ENCODE peak calls at places on chromosome 7, in seven cellular contexts. D, B, M, W, H, Q and U are unnamed samples.
A peak's percentile ranks its signal among the peaks of the same experiment; 100 is the strongest.

GRCh38 chr7:128271471-128272454 is 30.7 kb downstream of the LEP start:
- DNase-seq in Q (peak; percentile 48), B (no peak), W (peak; percentile 29), D (no peak), M (no peak), H (no peak), U (no peak)

GRCh38 chr7:24825931-24826661 is 68.8 kb upstream of the GSDME start:
- DNase-seq in D (no peak), H (peak; percentile 83), B (no peak), W (peak; percentile 25), M (no peak), Q (no peak), U (no peak)

GRCh38 chr7:150413640-150414081 is 34.5 kb downstream of the ZNF775 start:
- DNase-seq in D (peak; percentile 38), W (no peak), M (no peak), H (no peak), Q (no peak), B (no peak), U (no peak)

GRCh38 chr7:73701357-73701995 is 18.0 kb downstream of the STX1A start:
- DNase-seq in H (peak; percentile 74), Q (peak; percentile 55), B (no peak), W (peak; percentile 74), M (no peak), D (no peak), U (no peak)

GRCh38 chr7:148291799-148292198 is 298.8 kb upstream of the C7orf33 start:
- DNase-seq in Q (no peak), H (no peak), W (no peak), B (no peak), D (no peak), M (no peak), U (no peak)

GRCh38 chr7:45591101-45591906 is 17.1 kb downstream of the ADCY1 start:
- DNase-seq in B (no peak), H (peak; percentile 13), M (no peak), D (no peak), W (no peak), Q (no peak), U (no peak)

GRCh38 chr7:114150704-114151103 is 231.9 kb upstream of the PPP1R3A start:
- DNase-seq in H (no peak), B (peak; percentile 6), Q (no peak), D (no peak), M (no peak), W (no peak), U (no peak)

GRCh38 chr7:150788474-150789269 is 11.5 kb downstream of the TMEM176B start:
- DNase-seq in W (no peak), M (no peak), D (peak; percentile 88), Q (peak; percentile 80), H (peak; percentile 56), B (no peak), U (no peak)

GRCh38 chr7:41915861-41916260 is 213.0 kb upstream of the INHBA start:
- DNase-seq in H (no peak), D (no peak), Q (no peak), M (no peak), B (no peak), W (no peak), U (no peak)